ENCODE peak calls at places on chromosomes 13 and 19, in four cellular contexts. D is GM12878, V is HL-60, B is K562. Z is an unnamed sample.

GRCh38 chr13:39527961-39528720 is 74.9 kb downstream of the LHFPL6 start:
- DNase-seq in B (no peak), D (no peak), V (no peak), Z (no peak)

GRCh38 chr13:62300021-62300420 is 884.4 kb upstream of the PCDH20 start:
- DNase-seq in D (no peak), V (no peak), B (no peak), Z (no peak)

GRCh38 chr13:38166121-38166520 is 183.5 kb upstream of the UFM1 start:
- DNase-seq in D (no peak), V (no peak), B (no peak), Z (no peak)

GRCh38 chr13:109249780-109250528 is 536.4 kb downstream of the IRS2 start:
- DNase-seq in V (no peak), D (no peak), B (no peak), Z (no peak)

GRCh38 chr19:55209430-55210119 is at the start of gene PTPRH:
- DNase-seq in B (no peak), D (no peak), V (peak), Z (no peak)

GRCh38 chr19:6218497-6219146 is 61.2 kb downstream of the MLLT1 start:
- DNase-seq in D (peak), V (peak), B (peak), Z (peak)

GRCh38 chr19:5389353-5389752 is 48.7 kb upstream of the PTPRS start:
- DNase-seq in V (no peak), B (no peak), D (no peak), Z (no peak)

GRCh38 chr19:6678690-6679109 is 8.7 kb upstream of the TNFSF14 start:
- DNase-seq in V (no peak), D (no peak), B (no peak), Z (no peak)

GRCh38 chr19:6817179-6817578 is 44.7 kb downstream of the VAV1 start:
- DNase-seq in V (no peak), D (no peak), B (no peak), Z (no peak)

GRCh38 chr19:4454952-4455738 is 2.4 kb downstream of the UBXN6 start:
- DNase-seq in B (peak), D (no peak), V (no peak), Z (peak)

GRCh38 chr13:32036762-32037161 is 5.2 kb downstream of the FRY start:
- DNase-seq in B (no peak), V (no peak), D (no peak), Z (no peak)

GRCh38 chr19:42683917-42684513 is 56.3 kb downstream of the PSG3 start:
- DNase-seq in B (peak), D (no peak), V (peak), Z (no peak)

GRCh38 chr19:50465986-50466771 is 10.1 kb upstream of the EMC10 start:
- DNase-seq in V (no peak), D (no peak), B (peak), Z (no peak)

GRCh38 chr13:98565726-98566577 is 11.0 kb downstream of the STK24 start:
- DNase-seq in V (no peak), D (no peak), B (no peak), Z (no peak)

GRCh38 chr19:2993579-2993978 is 16.2 kb downstream of the TLE6 start:
- DNase-seq in V (no peak), B (no peak), D (no peak), Z (no peak)

GRCh38 chr13:91278888-91279287 is 68.6 kb upstream of the MIR17HG start:
- DNase-seq in B (no peak), D (no peak), V (peak), Z (no peak)

GRCh38 chr13:23469901-23470525 is 36.5 kb upstream of the SACS start:
- DNase-seq in V (no peak), B (no peak), D (no peak), Z (no peak)

GRCh38 chr13:38620876-38621275 is 66.0 kb upstream of the FREM2 start:
- DNase-seq in D (no peak), B (no peak), V (no peak), Z (no peak)

GRCh38 chr13:81487151-81487550 is 1146.2 kb upstream of the SPRY2 start:
- DNase-seq in D (no peak), B (peak), V (peak), Z (no peak)

GRCh38 chr19:14459703-14460102 is 15.5 kb downstream of the PTGER1 start:
- DNase-seq in V (no peak), D (no peak), B (no peak), Z (no peak)

GRCh38 chr13:43326100-43326499 is 302.7 kb downstream of the DNAJC15 start:
- DNase-seq in V (no peak), D (no peak), B (no peak), Z (no peak)

GRCh38 chr19:44626067-44626624 is 12.8 kb downstream of the IGSF23 start:
- DNase-seq in D (no peak), B (no peak), V (no peak), Z (no peak)
- TF ChIP-seq SPI1 in D (no peak), B (no peak), V (no peak), Z (no peak)

GRCh38 chr13:111005364-111005763 is 90.5 kb upstream of the ANKRD10 start:
- DNase-seq in B (peak), V (no peak), D (no peak), Z (no peak)
- TF ChIP-seq SPI1 in B (no peak), V (no peak), D (no peak), Z (no peak)

GRCh38 chr13:99980201-99981114 is 1.1 kb upstream of the ZIC2 start:
- DNase-seq in B (peak), D (no peak), V (no peak), Z (no peak)
- TF ChIP-seq SPI1 in B (no peak), D (no peak), V (no peak), Z (no peak)

GRCh38 chr19:58575183-58576041 is 2.3 kb upstream of the MZF1 start:
- DNase-seq in B (peak), V (peak), D (peak), Z (peak)
- TF ChIP-seq SPI1 in B (no peak), V (no peak), D (peak), Z (peak)

DNA sequence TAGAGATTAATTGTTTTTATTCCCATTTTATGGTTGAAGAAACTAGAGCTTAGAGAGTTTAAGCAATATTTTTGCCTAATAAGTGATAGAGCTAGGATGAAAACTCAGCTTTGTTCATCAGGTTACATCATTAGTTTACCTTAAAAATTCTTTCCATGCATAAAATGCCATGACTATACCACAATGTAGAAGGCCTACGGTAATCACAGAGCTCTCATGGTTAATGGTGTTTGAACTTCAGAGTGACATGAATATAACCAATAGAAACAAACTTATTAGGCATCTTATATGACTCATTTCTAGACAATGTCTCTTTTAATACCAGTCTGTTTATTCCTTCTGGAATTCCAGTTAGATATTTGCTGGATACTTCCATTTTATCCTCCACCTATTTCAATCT is 78.5 kb downstream of the FGF9 start:
- DNase-seq in V (no peak), D (no peak), B (no peak), Z (no peak)
- TF ChIP-seq SPI1 in V (no peak), D (no peak), B (no peak), Z (no peak)

DNA sequence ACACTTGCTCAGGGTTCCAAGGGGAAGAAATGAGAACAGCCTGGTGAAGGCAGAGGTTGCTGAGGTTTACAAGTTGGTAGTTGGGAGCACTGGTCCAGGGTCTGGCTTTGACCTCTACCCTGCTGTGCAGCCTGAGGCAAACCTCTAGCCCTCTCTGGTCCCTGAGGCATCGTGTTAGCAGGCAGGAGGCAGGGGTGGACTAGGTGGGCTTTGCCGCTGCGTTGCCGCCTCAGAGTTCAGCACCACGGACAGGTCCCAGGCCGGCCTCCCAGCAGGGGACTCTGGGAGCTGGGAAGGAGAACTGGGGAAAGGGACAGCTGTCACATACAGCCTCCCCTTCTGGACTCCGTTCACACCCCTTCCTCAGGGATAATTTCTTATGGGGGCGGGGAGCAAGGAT is 3.1 kb downstream of the NCAN start:
- DNase-seq in B (peak), V (peak), D (no peak), Z (no peak)
- TF ChIP-seq SPI1 in B (no peak), V (no peak), D (no peak), Z (no peak)

DNA sequence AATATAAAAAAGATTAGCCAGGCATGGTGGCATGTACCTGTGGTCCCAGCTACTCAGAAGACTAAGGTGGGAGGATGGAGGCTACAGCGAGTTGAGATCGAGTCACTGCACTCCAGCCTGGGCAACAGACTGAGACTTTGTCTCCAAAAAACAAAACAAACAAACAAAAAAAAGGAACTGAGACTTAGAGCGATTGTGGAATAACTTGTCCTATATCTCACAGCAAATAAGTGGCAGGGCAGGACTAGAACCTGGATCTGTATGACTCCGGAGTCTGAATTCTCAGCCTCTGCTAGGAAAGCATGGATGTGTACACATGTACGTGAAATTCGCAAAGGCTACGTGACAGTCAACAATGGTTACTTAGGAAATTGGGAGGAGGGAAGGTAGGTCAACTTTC is 20.1 kb downstream of the KRTDAP start:
- DNase-seq in D (no peak), B (no peak), V (no peak), Z (no peak)
- TF ChIP-seq SPI1 in D (peak), B (no peak), V (peak), Z (peak)